ENCODE peak calls at places on chromosomes 12 and 14, in six cellular contexts. D is A549; O is HCEC 1CT; V is stimulated activated naive CD4-positive, alpha-beta T cell; B is dorsolateral prefrontal cortex; T is NCI-H69. J is an unnamed sample.

GRCh38 chr14:81275995-81276698 is 55.4 kb upstream of the GTF2A1 start:
- DNase-seq in D (no peak), O (no peak), V (no peak), B (no peak), T (peak; percentile 37), J (no peak)

GRCh38 chr12:53965251-53966069 is 7.5 kb upstream of the HOXC11 start:
- DNase-seq in D (no peak), O (peak; percentile 53), V (no peak), B (no peak), T (peak; percentile 48), J (peak; percentile 87)

GRCh38 chr12:45730842-45731336 is 1.4 kb downstream of the ARID2 start:
- DNase-seq in D (no peak), O (peak; percentile 21), V (no peak), B (no peak), T (peak; percentile 78), J (peak; percentile 78)

GRCh38 chr12:15180325-15180724 is 40.9 kb downstream of the RERG start:
- DNase-seq in D (no peak), O (no peak), V (no peak), B (no peak), T (peak; percentile 19), J (no peak)

GRCh38 chr12:94762259-94762942 is 112.0 kb upstream of the TMCC3 start:
- DNase-seq in D (peak; percentile 18), O (peak; percentile 10), V (no peak), B (no peak), T (no peak), J (no peak)

GRCh38 chr12:100258127-100258526 is 8.8 kb downstream of the DEPDC4 start:
- DNase-seq in D (no peak), O (no peak), V (no peak), B (no peak), T (no peak), J (no peak)

GRCh38 chr14:42057176-42057575 is 450.5 kb downstream of the LRFN5 start:
- DNase-seq in D (no peak), O (no peak), V (no peak), B (no peak), T (no peak), J (no peak)

GRCh38 chr12:121801601-121802484 is 2.0 kb upstream of the SETD1B start:
- DNase-seq in D (no peak), O (peak; percentile 30), V (peak; percentile 64), B (no peak), T (peak; percentile 88), J (peak; percentile 63)

GRCh38 chr12:85920324-85920947 is 46.3 kb downstream of the NTS start:
- DNase-seq in D (peak; percentile 37), O (peak; percentile 32), V (no peak), B (no peak), T (peak; percentile 69), J (peak; percentile 49)

GRCh38 chr12:66063976-66064375 is 66.6 kb downstream of the LLPH start:
- DNase-seq in D (no peak), O (no peak), V (no peak), B (no peak), T (no peak), J (no peak)

GRCh38 chr14:85817430-85817829 is 287.5 kb downstream of the FLRT2 start:
- DNase-seq in D (no peak), O (no peak), V (no peak), B (no peak), T (peak; percentile 40), J (peak; percentile 18)

GRCh38 chr14:53525608-53526007 is 372.5 kb upstream of the DDHD1 start:
- DNase-seq in D (no peak), O (peak; percentile 23), V (no peak), B (no peak), T (no peak), J (no peak)

GRCh38 chr12:121284551-121285390 is 11.7 kb downstream of the CAMKK2 start:
- DNase-seq in D (no peak), O (no peak), V (no peak), B (no peak), T (no peak), J (no peak)

GRCh38 chr14:58919262-58919661 is 269.2 kb upstream of the DAAM1 start:
- DNase-seq in D (no peak), O (no peak), V (no peak), B (no peak), T (peak; percentile 96), J (peak; percentile 81)

GRCh38 chr12:30200864-30201263 is 417.1 kb upstream of the TMTC1 start:
- DNase-seq in D (no peak), O (no peak), V (no peak), B (no peak), T (no peak), J (peak; percentile 62)

GRCh38 chr12:46916796-46917419 is 91.1 kb upstream of the SLC38A4 start:
- DNase-seq in D (no peak), O (no peak), V (no peak), B (no peak), T (no peak), J (no peak)

GRCh38 chr12:43338848-43339526 is 213.0 kb downstream of the ADAMTS20 start:
- DNase-seq in D (peak; percentile 24), O (peak; percentile 79), V (no peak), B (no peak), T (peak; percentile 95), J (peak; percentile 81)

GRCh38 chr12:68792952-68793351 is 15.0 kb upstream of the MDM2 start:
- DNase-seq in D (peak; percentile 70), O (peak; percentile 51), V (peak; percentile 3), B (no peak), T (peak; percentile 16), J (peak; percentile 60)

GRCh38 chr12:104188534-104188933 is 27.0 kb upstream of the TXNRD1 start:
- DNase-seq in D (no peak), O (no peak), V (no peak), B (no peak), T (no peak), J (no peak)

GRCh38 chr12:111063296-111064026 is 143.1 kb upstream of the MYL2 start:
- DNase-seq in D (peak; percentile 86), O (no peak), V (no peak), B (no peak), T (no peak), J (no peak)

GRCh38 chr12:124151583-124151982 is 143.3 kb upstream of the RFLNA start:
- DNase-seq in D (no peak), O (no peak), V (no peak), B (no peak), T (no peak), J (no peak)

GRCh38 chr14:59215353-59215752 is 26.9 kb downstream of the DAAM1 start:
- DNase-seq in D (no peak), O (no peak), V (no peak), B (peak; percentile 85), T (no peak), J (no peak)

GRCh38 chr14:102078344-102078743 is 8.5 kb downstream of the HSP90AA1 start:
- DNase-seq in D (no peak), O (no peak), V (no peak), B (no peak), T (no peak), J (no peak)

GRCh38 chr12:13371367-13371766 is 174.8 kb downstream of the EMP1 start:
- DNase-seq in D (no peak), O (no peak), V (no peak), B (no peak), T (no peak), J (no peak)

GRCh38 chr14:101824339-101824727 is 62.8 kb downstream of the PPP2R5C start:
- DNase-seq in D (no peak), O (peak; percentile 25), V (no peak), B (no peak), T (no peak), J (no peak)